ENCODE peak calls at places on chromosomes 4 and X, in nine cellular contexts. M, F, J, X, R, V, N, L and P are unnamed samples.

GRCh38 chr4:153294631-153295030 is 49.9 kb upstream of the MND1 start:
- DNase-seq in V (no peak), X (no peak), N (no peak), R (no peak), M (no peak), L (no peak), F (no peak), J (no peak), P (no peak)

GRCh38 chr4:53900275-53900649 is 164.1 kb downstream of the CHIC2 start:
- DNase-seq in M (no peak), N (no peak), F (no peak), L (no peak), X (no peak), J (no peak), V (no peak), R (no peak), P (no peak)

GRCh38 chr4:156293657-156294297 is 340.1 kb upstream of the CTSO start:
- DNase-seq in N (no peak), M (peak), R (no peak), F (no peak), X (no peak), J (no peak), L (peak), V (no peak), P (no peak)

GRCh38 chr4:40594261-40595178 is 35.1 kb downstream of the RBM47 start:
- DNase-seq in L (no peak), R (no peak), F (peak), J (no peak), M (no peak), V (no peak), X (no peak), N (no peak), P (no peak)

GRCh38 chr4:145899886-145900466 is 38.6 kb downstream of the ZNF827 start:
- DNase-seq in J (no peak), X (no peak), R (no peak), N (no peak), F (no peak), V (no peak), L (no peak), M (no peak), P (no peak)

GRCh38 chr4:73874386-73874785 is 5.2 kb downstream of the CXCL1 start:
- DNase-seq in L (no peak), X (no peak), M (no peak), F (no peak), N (no peak), J (no peak), R (no peak), V (no peak), P (no peak)

GRCh38 chr4:2867758-2868491 is 24.3 kb downstream of the ADD1 start:
- DNase-seq in X (no peak), F (no peak), R (no peak), L (no peak), N (peak), V (peak), J (no peak), M (no peak), P (peak)

GRCh38 chrX:24229400-24229879 is 79.9 kb downstream of the ZFX start:
- DNase-seq in R (no peak), J (no peak), F (no peak), V (no peak), X (no peak), M (no peak), N (no peak), L (no peak), P (no peak)

GRCh38 chr4:53536328-53536727 is 55.0 kb downstream of the LNX1 start:
- DNase-seq in M (no peak), J (no peak), X (no peak), R (no peak), L (no peak), N (no peak), V (no peak), F (no peak), P (no peak)

GRCh38 chrX:52426810-52427209 is 58.0 kb downstream of the XAGE2 start:
- DNase-seq in V (no peak), X (no peak), N (no peak), M (no peak), J (no peak), F (no peak), R (no peak), L (no peak), P (no peak)

GRCh38 chr4:41652971-41653370 is 95.6 kb downstream of the PHOX2B start:
- DNase-seq in J (no peak), R (no peak), F (no peak), N (no peak), V (no peak), M (no peak), L (no peak), X (no peak), P (no peak)

GRCh38 chr4:162403956-162404355 is 240.2 kb upstream of the FSTL5 start:
- DNase-seq in M (no peak), V (no peak), X (no peak), F (no peak), J (no peak), N (no peak), R (no peak), L (no peak), P (no peak)